ENCODE peak calls at places on chromosomes 11 and 22, in nine cellular contexts. Z is Daoy; Y is EL; B is HEK293T; C is stimulated activated CD8-positive, alpha-beta memory T cell treated with anti-CD3 and anti-CD28 coated beads, Interleukin-12 subunit alpha, Interleukin-12 subunit beta, amount 100 ng/mL, for 4 hours; T is activated gamma-delta T cell treated with Interleukin-2 at 50 U/mL for 16 hours; O is activated CD4-positive, alpha-beta memory T cell treated with anti-CD3 and anti-CD28 coated beads, Interleukin-2, amount 10 ng/mL, durations not matched to agents 7 days and 5 days; W is coronary artery; Q is osteocyte. D is an unnamed sample.

GRCh38 chr11:67026941-67027340 is 4.0 kb downstream of the SYT12 start:
- DNase-seq in Z (no peak), Y (no peak), B (no peak), C (no peak), T (no peak), O (no peak), W (no peak), Q (no peak), D (no peak)

GRCh38 chr22:41478473-41478872 is 9.6 kb downstream of the ACO2 start:
- DNase-seq in Z (no peak), Y (no peak), B (no peak), C (no peak), T (no peak), O (no peak), W (no peak), Q (no peak), D (no peak)

GRCh38 chr22:31747441-31747840 is 2.5 kb downstream of the PRR14L start:
- DNase-seq in Z (no peak), Y (no peak), B (no peak), C (no peak), T (no peak), O (no peak), W (no peak), Q (no peak), D (no peak)

GRCh38 chr11:128354476-128354875 is 232.9 kb downstream of the ETS1 start:
- DNase-seq in Z (peak; percentile 58), Y (peak; percentile 41), B (no peak), C (no peak), T (no peak), O (no peak), W (no peak), Q (no peak), D (no peak)

GRCh38 chr22:24160546-24160945 is 20.7 kb upstream of the SUSD2 start:
- DNase-seq in Z (no peak), Y (no peak), B (no peak), C (no peak), T (no peak), O (no peak), W (no peak), Q (no peak), D (no peak)

GRCh38 chr11:86693501-86693900 is 21.1 kb upstream of the ME3 start:
- DNase-seq in Z (no peak), Y (no peak), B (no peak), C (no peak), T (no peak), O (no peak), W (no peak), Q (no peak), D (no peak)

GRCh38 chr11:22432331-22433065 is 94.3 kb downstream of the SLC17A6 start:
- DNase-seq in Z (peak; percentile 19), Y (no peak), B (no peak), C (no peak), T (no peak), O (no peak), W (no peak), Q (no peak), D (no peak)

GRCh38 chr11:124108158-124108557 is 7.1 kb upstream of the VWA5A start:
- DNase-seq in Z (no peak), Y (no peak), B (no peak), C (no peak), T (no peak), O (no peak), W (no peak), Q (no peak), D (no peak)

GRCh38 chr11:45252877-45253276 is 33.3 kb downstream of the SYT13 start:
- DNase-seq in Z (no peak), Y (no peak), B (no peak), C (no peak), T (no peak), O (no peak), W (no peak), Q (no peak), D (no peak)

GRCh38 chr11:74777038-74777437 is 28.4 kb downstream of the RNF169 start:
- DNase-seq in Z (no peak), Y (no peak), B (no peak), C (no peak), T (no peak), O (no peak), W (no peak), Q (no peak), D (no peak)

GRCh38 chr22:36373258-36373579 is 14.5 kb downstream of the MYH9 start:
- DNase-seq in Z (no peak), Y (no peak), B (no peak), C (no peak), T (no peak), O (no peak), W (no peak), Q (no peak), D (no peak)

GRCh38 chr11:20731676-20732075 is 62.3 kb downstream of the NELL1 start:
- DNase-seq in Z (no peak), Y (no peak), B (no peak), C (no peak), T (no peak), O (no peak), W (no peak), Q (no peak), D (no peak)

GRCh38 chr11:117179048-117179999 is 781 bp downstream of the SIDT2 start:
- DNase-seq in Z (peak; percentile 41), Y (peak; percentile 45), B (peak; percentile 34), C (peak; percentile 16), T (peak; percentile 42), O (peak; percentile 63), W (peak; percentile 76), Q (peak; percentile 83), D (no peak)

GRCh38 chr11:95076416-95076815 is 9.7 kb downstream of the SRSF8 start:
- DNase-seq in Z (no peak), Y (peak; percentile 13), B (no peak), C (no peak), T (no peak), O (no peak), W (no peak), Q (no peak), D (no peak)

GRCh38 chr11:561148-562003 is 606 bp downstream of the RASSF7 start:
- DNase-seq in Z (peak; percentile 63), Y (peak; percentile 71), B (no peak), C (no peak), T (no peak), O (peak; percentile 41), W (no peak), Q (no peak), D (peak; percentile 12)

GRCh38 chr11:33375688-33376311 is 118.6 kb downstream of the HIPK3 start:
- DNase-seq in Z (peak; percentile 50), Y (peak; percentile 59), B (peak; percentile 20), C (no peak), T (no peak), O (no peak), W (no peak), Q (peak; percentile 85), D (no peak)

GRCh38 chr11:115060840-115061239 is 382.5 kb downstream of the NXPE2 start:
- DNase-seq in Z (peak; percentile 27), Y (no peak), B (no peak), C (no peak), T (no peak), O (no peak), W (no peak), Q (no peak), D (no peak)

GRCh38 chr11:83070044-83070877 is 1.4 kb downstream of the RAB30 start:
- DNase-seq in Z (peak; percentile 36), Y (peak; percentile 87), B (no peak), C (no peak), T (no peak), O (no peak), W (no peak), Q (no peak), D (no peak)

GRCh38 chr11:120235024-120235628 is 4.8 kb upstream of the POU2F3 start:
- DNase-seq in Z (peak; percentile 75), Y (no peak), B (peak; percentile 81), C (no peak), T (peak; percentile 39), O (peak; percentile 72), W (no peak), Q (no peak), D (peak; percentile 36)

GRCh38 chr11:34758262-34758661 is 137.4 kb downstream of the EHF start:
- DNase-seq in Z (no peak), Y (no peak), B (no peak), C (no peak), T (no peak), O (no peak), W (no peak), Q (no peak), D (no peak)

GRCh38 chr11:33769542-33769941 is 4.8 kb downstream of the FBXO3 start:
- DNase-seq in Z (no peak), Y (peak; percentile 3), B (no peak), C (no peak), T (no peak), O (no peak), W (no peak), Q (no peak), D (no peak)

GRCh38 chr11:133181066-133181465 is 351.2 kb downstream of the OPCML start:
- DNase-seq in Z (no peak), Y (no peak), B (no peak), C (no peak), T (no peak), O (no peak), W (no peak), Q (no peak), D (no peak)

D was measured in GDM1.